ENCODE peak calls at places on chromosomes 13 and 19, in four cellular contexts. One of them, this sample, is unnamed.

GRCh38 chr13:21573920-21574712 is 29.9 kb downstream of the MICU2 start:
- DNase-seq in type B pancreatic cell: no peak
- DNase-seq in C1 segment of cervical spinal cord: no peak
- DNase-seq in amygdala: no peak
- DNase-seq in this sample: no peak

GRCh38 chr19:40433391-40434216 is 7.8 kb upstream of the SERTAD1 start:
- DNase-seq in type B pancreatic cell: peak; percentile 86
- DNase-seq in C1 segment of cervical spinal cord: peak; percentile 78
- DNase-seq in amygdala: peak; percentile 78
- DNase-seq in this sample: peak; percentile 86

GRCh38 chr19:17205237-17206140 is 9.7 kb upstream of the USE1 start:
- DNase-seq in type B pancreatic cell: no peak
- DNase-seq in C1 segment of cervical spinal cord: no peak
- DNase-seq in amygdala: peak; percentile 17
- DNase-seq in this sample: peak; percentile 26

GRCh38 chr13:85313761-85314503 is 485.3 kb downstream of the SLITRK6 start:
- DNase-seq in type B pancreatic cell: no peak
- DNase-seq in C1 segment of cervical spinal cord: no peak
- DNase-seq in amygdala: no peak
- DNase-seq in this sample: peak; percentile 3

GRCh38 chr13:66969291-66969690 is 260.8 kb downstream of the PCDH9 start:
- DNase-seq in type B pancreatic cell: no peak
- DNase-seq in C1 segment of cervical spinal cord: no peak
- DNase-seq in amygdala: no peak
- DNase-seq in this sample: no peak

GRCh38 chr19:1312732-1313694 is 27.3 kb downstream of the EFNA2 start:
- DNase-seq in type B pancreatic cell: no peak
- DNase-seq in C1 segment of cervical spinal cord: no peak
- DNase-seq in amygdala: no peak
- DNase-seq in this sample: no peak

GRCh38 chr19:7516878-7517277 is 975 bp downstream of the ZNF358 start:
- DNase-seq in type B pancreatic cell: no peak
- DNase-seq in C1 segment of cervical spinal cord: no peak
- DNase-seq in amygdala: no peak
- DNase-seq in this sample: no peak

GRCh38 chr19:16496613-16496983 is 404 bp downstream of the C19orf44 start:
- DNase-seq in type B pancreatic cell: no peak
- DNase-seq in C1 segment of cervical spinal cord: no peak
- DNase-seq in amygdala: no peak
- DNase-seq in this sample: peak; percentile 11

GRCh38 chr19:50720181-50720920 is 749 bp upstream of the SHANK1 start:
- DNase-seq in type B pancreatic cell: no peak
- DNase-seq in C1 segment of cervical spinal cord: no peak
- DNase-seq in amygdala: no peak
- DNase-seq in this sample: no peak

GRCh38 chr19:16608290-16608704 is 19.7 kb downstream of the MED26 start:
- DNase-seq in type B pancreatic cell: no peak
- DNase-seq in C1 segment of cervical spinal cord: no peak
- DNase-seq in amygdala: no peak
- DNase-seq in this sample: peak; percentile 58

GRCh38 chr19:3284759-3285646 is 60.5 kb downstream of the CELF5 start:
- DNase-seq in type B pancreatic cell: peak; percentile 82
- DNase-seq in C1 segment of cervical spinal cord: no peak
- DNase-seq in amygdala: no peak
- DNase-seq in this sample: no peak

GRCh38 chr13:84994582-84994981 is 804.6 kb downstream of the SLITRK6 start:
- DNase-seq in type B pancreatic cell: no peak
- DNase-seq in C1 segment of cervical spinal cord: no peak
- DNase-seq in amygdala: no peak
- DNase-seq in this sample: no peak

GRCh38 chr13:109254271-109254670 is 532.1 kb downstream of the IRS2 start:
- DNase-seq in type B pancreatic cell: no peak
- DNase-seq in C1 segment of cervical spinal cord: no peak
- DNase-seq in amygdala: no peak
- DNase-seq in this sample: no peak

GRCh38 chr19:10836478-10837325 is 690 bp upstream of the TMED1 start:
- DNase-seq in type B pancreatic cell: no peak
- DNase-seq in C1 segment of cervical spinal cord: no peak
- DNase-seq in amygdala: peak; percentile 86
- DNase-seq in this sample: no peak

GRCh38 chr19:21463449-21464105 is 41.8 kb upstream of the ZNF429 start:
- DNase-seq in type B pancreatic cell: peak; percentile 79
- DNase-seq in C1 segment of cervical spinal cord: no peak
- DNase-seq in amygdala: no peak
- DNase-seq in this sample: no peak

GRCh38 chr13:62931901-62932883 is 1516.5 kb upstream of the PCDH20 start:
- DNase-seq in type B pancreatic cell: no peak
- DNase-seq in C1 segment of cervical spinal cord: no peak
- DNase-seq in amygdala: no peak
- DNase-seq in this sample: no peak

GRCh38 chr19:4284176-4284958 is 5.3 kb downstream of the SHD start:
- DNase-seq in type B pancreatic cell: no peak
- DNase-seq in C1 segment of cervical spinal cord: no peak
- DNase-seq in amygdala: no peak
- DNase-seq in this sample: no peak

GRCh38 chr19:3389446-3389778 is 23.0 kb downstream of the NFIC start:
- DNase-seq in type B pancreatic cell: no peak
- DNase-seq in C1 segment of cervical spinal cord: no peak
- DNase-seq in amygdala: no peak
- DNase-seq in this sample: no peak

GRCh38 chr19:31639306-31639705 is 290.1 kb upstream of the TSHZ3 start:
- DNase-seq in type B pancreatic cell: no peak
- DNase-seq in C1 segment of cervical spinal cord: no peak
- DNase-seq in amygdala: no peak
- DNase-seq in this sample: no peak

GRCh38 chr13:27971236-27971645 is 2.1 kb upstream of the CDX2 start:
- DNase-seq in type B pancreatic cell: no peak
- DNase-seq in C1 segment of cervical spinal cord: no peak
- DNase-seq in amygdala: no peak
- DNase-seq in this sample: no peak

GRCh38 chr19:3642296-3642695 is 15.7 kb upstream of the CACTIN start:
- DNase-seq in type B pancreatic cell: no peak
- DNase-seq in C1 segment of cervical spinal cord: no peak
- DNase-seq in amygdala: no peak
- DNase-seq in this sample: no peak

GRCh38 chr19:51441410-51442390 is 16.6 kb downstream of the SIGLEC8 start:
- DNase-seq in type B pancreatic cell: peak; percentile 16
- DNase-seq in C1 segment of cervical spinal cord: no peak
- DNase-seq in amygdala: no peak
- DNase-seq in this sample: no peak